ENCODE peak calls at places on chromosomes 3 and 15, in seven cellular contexts. O is heart left ventricle, N is bronchial epithelial cell, U is cardiac fibroblast, Z is Peyer's patch, I is fibroblast of pulmonary artery, D is psoas muscle. S is an unnamed sample.

GRCh38 chr3:119630562-119631329 is 29.6 kb downstream of the POPDC2 start:
- DNase-seq in O (no peak), N (peak; percentile 47), U (peak; percentile 87), Z (no peak), I (peak; percentile 77), D (peak; percentile 74), S (no peak)

GRCh38 chr3:3743754-3744153 is 55.5 kb upstream of the LRRN1 start:
- DNase-seq in O (no peak), N (no peak), U (no peak), Z (no peak), I (no peak), D (no peak), S (no peak)

GRCh38 chr3:98817546-98817945 is 54.4 kb downstream of the ST3GAL6 start:
- DNase-seq in O (no peak), N (peak; percentile 63), U (peak; percentile 76), Z (no peak), I (peak; percentile 80), D (no peak), S (no peak)

GRCh38 chr15:40756938-40757337 is 1.9 kb upstream of the RMDN3 start:
- DNase-seq in O (no peak), N (no peak), U (no peak), Z (no peak), I (no peak), D (peak; percentile 22), S (no peak)

GRCh38 chr3:128950223-128950938 is 43.5 kb downstream of the CFAP92 start:
- DNase-seq in O (no peak), N (peak; percentile 22), U (peak; percentile 39), Z (no peak), I (peak; percentile 11), D (no peak), S (peak; percentile 34)

GRCh38 chr15:36898522-36899126 is 201.7 kb downstream of the MEIS2 start:
- DNase-seq in O (no peak), N (no peak), U (no peak), Z (no peak), I (no peak), D (no peak), S (no peak)

GRCh38 chr15:27582741-27583400 is 516.2 kb downstream of the OCA2 start:
- DNase-seq in O (no peak), N (no peak), U (no peak), Z (no peak), I (peak; percentile 23), D (no peak), S (no peak)

GRCh38 chr3:141414141-141414689 is 45.9 kb downstream of the ZBTB38 start:
- DNase-seq in O (peak; percentile 31), N (no peak), U (peak; percentile 75), Z (no peak), I (no peak), D (peak; percentile 53), S (no peak)

GRCh38 chr15:77266708-77267387 is 153.1 kb downstream of the PEAK1 start:
- DNase-seq in O (no peak), N (peak; percentile 35), U (peak; percentile 31), Z (no peak), I (peak; percentile 65), D (no peak), S (no peak)

GRCh38 chr15:52651868-52652267 is 27.3 kb downstream of the ATOSA start:
- DNase-seq in O (peak; percentile 79), N (peak; percentile 87), U (peak; percentile 96), Z (peak; percentile 70), I (peak; percentile 96), D (peak; percentile 65), S (peak; percentile 39)

GRCh38 chr15:88493811-88494210 is 26.3 kb downstream of the MRPS11 start:
- DNase-seq in O (no peak), N (no peak), U (no peak), Z (no peak), I (no peak), D (no peak), S (no peak)

GRCh38 chr15:78909791-78910228 is 35.0 kb downstream of the CTSH start:
- DNase-seq in O (no peak), N (peak; percentile 39), U (peak; percentile 57), Z (peak; percentile 59), I (peak; percentile 64), D (no peak), S (peak; percentile 67)

GRCh38 chr3:129961142-129961541 is 13.4 kb upstream of the TRH start:
- DNase-seq in O (no peak), N (no peak), U (no peak), Z (no peak), I (no peak), D (no peak), S (no peak)

GRCh38 chr3:27521179-27521871 is 37.1 kb upstream of the SLC4A7 start:
- DNase-seq in O (peak; percentile 19), N (peak; percentile 99), U (peak; percentile 97), Z (no peak), I (peak; percentile 93), D (no peak), S (peak; percentile 25)

GRCh38 chr15:61086001-61086400 is 143.1 kb downstream of the RORA start:
- DNase-seq in O (no peak), N (no peak), U (no peak), Z (no peak), I (no peak), D (no peak), S (no peak)

GRCh38 chr15:38904298-38904697 is 339.7 kb upstream of the RASGRP1 start:
- DNase-seq in O (no peak), N (no peak), U (no peak), Z (no peak), I (no peak), D (no peak), S (no peak)

DNA sequence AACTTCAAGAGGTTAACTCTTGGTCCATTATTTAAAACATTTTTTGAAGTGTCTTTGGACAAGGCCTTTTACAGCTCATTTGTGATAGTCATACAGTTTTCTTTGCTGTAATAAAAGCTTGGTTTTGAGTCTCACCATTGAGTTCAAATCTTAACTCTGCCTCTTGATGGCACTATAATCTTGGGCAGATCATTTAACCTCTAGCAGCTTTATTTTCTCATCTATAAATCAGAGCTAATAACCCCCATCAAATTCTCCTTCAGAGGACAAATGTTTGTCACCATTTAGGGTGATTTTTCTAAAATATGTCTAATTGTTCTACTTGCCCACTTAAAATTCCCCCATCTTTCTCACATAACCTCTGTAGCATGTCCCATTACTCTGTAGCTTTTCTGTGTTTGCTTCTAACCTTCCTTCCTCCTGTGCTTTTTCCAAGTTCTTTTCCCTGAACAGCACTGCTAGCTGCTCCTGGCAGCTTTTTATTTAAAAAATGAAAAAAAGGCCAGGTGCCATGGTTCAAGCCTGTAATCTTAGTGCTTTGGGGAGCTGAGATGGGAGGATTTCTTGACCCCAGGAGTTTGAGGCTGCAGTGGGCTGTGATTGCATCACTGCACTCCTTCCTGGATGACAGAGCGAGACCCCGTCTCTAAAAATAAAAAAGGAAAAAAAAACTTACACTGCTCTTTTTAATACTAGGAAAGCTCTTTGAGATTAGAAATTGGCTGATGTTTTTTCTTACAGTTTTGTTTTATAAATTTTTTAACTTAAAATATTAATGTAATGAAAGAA is 28.5 kb downstream of the UBE2E1 start:
- DNase-seq in O (no peak), N (peak; percentile 10), U (peak; percentile 36), Z (no peak), I (peak; percentile 24), D (no peak), S (no peak)
- TF ChIP-seq CTCF in O (peak; percentile 31), N (no peak), U (peak; percentile 12), Z (no peak), I (peak; percentile 27), D (peak; percentile 39), S (no peak)

GRCh38 chr15:55281517-55282227 is 7.9 kb downstream of the RAB27A start:
- DNase-seq in O (no peak), N (no peak), U (no peak), Z (no peak), I (no peak), D (no peak), S (no peak)
- TF ChIP-seq CTCF in O (no peak), N (no peak), U (no peak), Z (no peak), I (no peak), D (no peak), S (no peak)

GRCh38 chr3:194497799-194498575 is 11.2 kb upstream of the ATP13A3 start:
- DNase-seq in O (no peak), N (no peak), U (peak; percentile 46), Z (no peak), I (no peak), D (peak; percentile 62), S (no peak)

GRCh38 chr3:194496217-194496881 is 9.5 kb upstream of the ATP13A3 start:
- DNase-seq in O (no peak), N (no peak), U (no peak), Z (no peak), I (peak; percentile 26), D (no peak), S (no peak)

GRCh38 chr3:194504146-194504545 is 17.3 kb upstream of the ATP13A3 start:
- DNase-seq in O (no peak), N (no peak), U (no peak), Z (no peak), I (no peak), D (no peak), S (no peak)

GRCh38 chr3:194503101-194503531 is 16.3 kb upstream of the ATP13A3 start:
- DNase-seq in O (no peak), N (no peak), U (peak; percentile 67), Z (no peak), I (no peak), D (no peak), S (no peak)

DNA sequence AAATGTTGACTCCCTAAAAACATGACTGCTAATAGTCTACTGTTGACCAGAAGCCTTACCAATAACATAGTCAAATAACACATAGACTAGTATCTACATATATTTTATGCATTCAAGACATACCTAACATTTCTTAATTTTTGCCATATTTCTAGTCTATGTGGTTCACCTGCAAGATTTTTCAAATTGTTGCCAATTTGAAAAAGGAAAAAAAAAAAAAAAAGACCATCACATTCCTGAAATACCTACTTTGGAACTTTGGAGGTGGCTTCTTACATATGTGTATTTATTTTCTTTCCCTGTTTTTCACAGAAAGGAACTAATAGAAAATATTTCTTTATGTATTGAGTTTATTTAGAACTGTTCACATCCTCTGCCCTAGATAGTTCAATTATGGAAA is 13.4 kb upstream of the ATP13A3 start:
- DNase-seq in O (no peak), N (no peak), U (no peak), Z (no peak), I (no peak), D (no peak), S (no peak)
- TF ChIP-seq CTCF in O (no peak), N (no peak), U (no peak), Z (no peak), I (no peak), D (no peak), S (no peak)

DNA sequence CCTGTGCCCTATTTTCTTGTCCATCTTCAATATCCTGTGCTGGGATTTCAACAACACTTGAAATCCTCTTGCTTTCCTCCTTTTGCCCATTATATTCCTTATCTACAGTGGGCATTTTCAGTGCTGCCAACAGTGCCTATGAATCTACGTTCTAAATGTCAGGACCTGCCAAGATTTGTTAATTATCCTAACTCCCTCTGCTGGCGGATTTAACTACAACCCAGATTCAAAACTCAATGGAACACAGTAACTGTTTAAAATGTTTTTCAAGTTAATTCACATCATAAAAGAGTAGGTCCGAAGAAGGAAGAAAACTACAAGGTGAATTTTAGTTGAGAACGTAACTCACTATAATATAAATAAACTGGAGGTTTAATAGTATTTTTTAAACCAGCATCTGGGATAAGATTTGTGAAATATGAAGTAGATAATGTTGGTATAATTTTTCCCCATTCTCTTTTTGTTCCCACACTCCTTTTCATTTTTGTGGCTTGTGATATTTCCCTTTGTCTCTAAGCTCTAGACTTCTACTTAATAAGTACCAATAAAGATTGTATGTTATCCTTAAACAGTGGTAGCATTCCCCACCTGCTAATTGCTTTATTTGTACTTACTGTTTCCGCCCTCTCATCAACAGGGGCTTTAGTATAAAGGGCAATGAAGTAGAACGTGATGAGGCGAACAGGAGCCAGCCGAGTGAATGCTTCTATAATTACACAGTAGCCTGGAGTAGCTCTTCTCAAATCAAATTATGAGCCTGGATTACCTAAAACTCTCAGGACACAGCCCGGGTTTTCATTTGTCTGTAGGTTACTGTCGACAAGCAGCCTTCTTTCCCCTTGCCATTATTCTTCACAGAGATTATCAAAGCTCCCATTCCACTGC is 302.5 kb upstream of the ATP11B start:
- DNase-seq in O (no peak), N (peak; percentile 55), U (peak; percentile 10), Z (no peak), I (peak; percentile 1), D (no peak), S (peak; percentile 54)
- TF ChIP-seq CTCF in O (no peak), N (peak; percentile 32), U (no peak), Z (peak; percentile 42), I (peak; percentile 18), D (peak; percentile 14), S (peak; percentile 70)